ENCODE peak calls at places on chromosome 11, in five cellular contexts. B is heart right ventricle; U is tibial artery; T is upper lobe of right lung; K is CD8-positive, alpha-beta memory T cell. Y is an unnamed sample. For H3K4me1 and H3K36me3, the result is how much of the 10 kb centered on the place peaks cover.

GRCh38 chr11:71139516-71140205 is 112.7 kb downstream of the SHANK2 start:
- DNase-seq in K (no peak), B (peak), T (peak), U (peak), Y (no peak)

GRCh38 chr11:3087373-3087772 is 30.1 kb upstream of the CARS1 start:
- DNase-seq in T (no peak), U (no peak), B (no peak), K (no peak), Y (no peak)

GRCh38 chr11:111612211-111612610 is 10.0 kb downstream of the SIK2 start:
- DNase-seq in T (no peak), K (no peak), B (no peak), U (no peak), Y (no peak)

GRCh38 chr11:65355013-65355775 is 643 bp downstream of the TIGD3 start:
- DNase-seq in B (peak), U (no peak), T (peak), K (peak), Y (peak)

GRCh38 chr11:134712228-134713145 is 300.4 kb upstream of the B3GAT1 start:
- DNase-seq in B (no peak), T (no peak), U (no peak), K (no peak), Y (no peak)

GRCh38 chr11:85867751-85868150 is 12.6 kb downstream of the CCDC83 start:
- DNase-seq in T (no peak), U (no peak), B (no peak), K (no peak), Y (no peak)

GRCh38 chr11:128714881-128715280 is 21.0 kb downstream of the FLI1 start:
- DNase-seq in B (no peak), U (no peak), T (no peak), K (no peak), Y (no peak)

GRCh38 chr11:36306888-36307287 is 10.8 kb downstream of the PRR5L start:
- DNase-seq in T (no peak), U (no peak), B (no peak), K (no peak), Y (no peak)

GRCh38 chr11:61743486-61744095 is 8.8 kb upstream of the MYRF start:
- DNase-seq in U (no peak), T (no peak), B (no peak), K (no peak), Y (no peak)

GRCh38 chr11:14506532-14506931 is 6.9 kb upstream of the COPB1 start:
- DNase-seq in B (no peak), U (no peak), T (no peak), K (no peak), Y (no peak)

GRCh38 chr11:116890193-116890592 is 52.8 kb upstream of the APOA1 start:
- DNase-seq in T (no peak), B (no peak), K (no peak), U (no peak), Y (peak)

GRCh38 chr11:63573881-63574855 is 11.0 kb upstream of the PLAAT2 start:
- DNase-seq in B (no peak), K (peak), T (no peak), U (peak), Y (no peak)

GRCh38 chr11:64233913-64234839 is at the start of gene VEGFB:
- DNase-seq in K (peak), T (peak), B (peak), U (peak), Y (peak)

GRCh38 chr11:2780850-2781412 is 81.1 kb upstream of the KCNQ1OT1 start:
- DNase-seq in U (peak), K (no peak), T (peak), B (no peak), Y (no peak)

GRCh38 chr11:110337570-110338193 is 41.3 kb upstream of the RDX start:
- DNase-seq in B (no peak), K (no peak), U (no peak), T (no peak), Y (no peak)

GRCh38 chr11:35980646-35981402 is 37.0 kb downstream of the LDLRAD3 start:
- DNase-seq in U (no peak), T (no peak), K (no peak), B (no peak), Y (no peak)

GRCh38 chr11:21190181-21190580 is 520.8 kb downstream of the NELL1 start:
- DNase-seq in K (no peak), B (no peak), T (no peak), U (no peak), Y (no peak)

GRCh38 chr11:16807306-16807705 is 68.9 kb downstream of the C11orf58 start:
- DNase-seq in K (no peak), T (no peak), U (no peak), B (no peak), Y (no peak)

GRCh38 chr11:75539459-75540022 is 13.8 kb upstream of the GDPD5 start:
- DNase-seq in K (no peak), B (no peak), U (no peak), T (no peak), Y (no peak)

GRCh38 chr11:102604875-102605274 is 20.3 kb downstream of the MMP20 start:
- DNase-seq in T (no peak), K (no peak), B (no peak), U (no peak), Y (no peak)

GRCh38 chr11:17991799-17992433 is 20.9 kb downstream of the SERGEF start:
- DNase-seq in U (no peak), B (no peak), K (peak), T (no peak), Y (no peak)

GRCh38 chr11:8641332-8641731 is 41.1 kb downstream of the TRIM66 start:
- DNase-seq in T (no peak), U (no peak), B (no peak), K (no peak), Y (no peak)

GRCh38 chr11:87020764-87021365 is 16.9 kb upstream of the TMEM135 start:
- DNase-seq in K (no peak), B (no peak), T (no peak), U (no peak), Y (no peak)

GRCh38 chr11:10514713-10515112 is 26.3 kb downstream of the RNF141 start:
- DNase-seq in T (no peak), U (no peak), K (no peak), B (no peak), Y (no peak)

GRCh38 chr11:2446590-2447252 is 1.9 kb downstream of the KCNQ1 start:
- DNase-seq in T (peak), K (no peak), U (peak), B (no peak), Y (no peak)

GRCh38 chr11:129247129-129247528 is 55.0 kb upstream of the ARHGAP32 start:
- DNase-seq in B (no peak), K (no peak), U (no peak), T (no peak), Y (no peak)

GRCh38 chr11:15073361-15074205 is at the start of gene CALCB:
- DNase-seq in T (no peak), K (no peak), B (no peak), U (no peak), Y (peak)

GRCh38 chr11:99505319-99505718 is 484.6 kb downstream of the CNTN5 start:
- DNase-seq in U (no peak), T (no peak), B (no peak), K (no peak), Y (no peak)

GRCh38 chr11:130068986-130069683 is 559 bp upstream of the APLP2 start:
- DNase-seq in T (peak), B (peak), K (peak), U (peak), Y (peak)

GRCh38 chr11:78535027-78535426 is 39.6 kb downstream of the NARS2 start:
- DNase-seq in K (no peak), U (no peak), B (no peak), T (no peak), Y (no peak)

GRCh38 chr11:66317322-66317765 is 500 bp upstream of the CD248 start:
- DNase-seq in U (no peak), T (peak), B (peak), K (peak), Y (no peak)

GRCh38 chr11:62506413-62506940 is 40.1 kb downstream of the AHNAK start:
- DNase-seq in T (no peak), B (no peak), K (no peak), U (no peak), Y (no peak)

GRCh38 chr11:119567667-119568582 is 145.0 kb upstream of the THY1 start:
- DNase-seq in K (no peak), B (no peak), T (no peak), U (no peak), Y (no peak)

DNA sequence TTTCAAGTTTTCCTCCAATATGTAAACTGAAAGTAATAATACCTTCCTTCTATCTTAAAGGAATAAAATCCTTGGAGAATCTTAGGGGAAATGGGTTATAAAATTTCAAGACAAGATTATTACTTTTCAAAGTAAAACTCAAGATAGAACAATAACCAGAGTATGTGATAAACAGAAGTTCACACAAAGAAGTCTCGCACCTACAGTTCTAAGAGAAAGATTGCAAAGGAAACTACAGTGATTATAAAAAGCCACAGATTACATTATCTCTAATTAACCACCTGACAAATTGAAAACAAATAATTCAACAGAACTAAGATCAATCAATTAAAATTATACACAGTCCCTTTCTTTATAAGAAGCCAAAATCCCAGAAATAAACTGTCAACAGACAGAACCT is 34.0 kb downstream of the AMBRA1 start:
- DNase-seq in B (no peak), U (no peak), K (no peak), T (no peak), Y (no peak)
- H3K4me3 ChIP-seq in B (peak), U (no peak), K (peak), T (peak), Y (peak)

GRCh38 chr11:57802411-57802810 is 40.8 kb downstream of the CTNND1 start:
- DNase-seq in U (no peak), T (no peak), B (no peak), K (no peak), Y (no peak)

GRCh38 chr11:57804466-57804865 is 42.9 kb downstream of the CTNND1 start:
- DNase-seq in T (no peak), U (no peak), K (no peak), B (no peak), Y (no peak)

GRCh38 chr11:57798905-57799559 is 37.4 kb downstream of the CTNND1 start:
- DNase-seq in U (peak), K (no peak), T (no peak), B (no peak), Y (no peak)

GRCh38 chr11:57801185-57801490 is 39.5 kb downstream of the CTNND1 start:
- DNase-seq in U (no peak), T (no peak), B (no peak), K (no peak), Y (no peak)

GRCh38 chr11:57800444-57801184 is 39.0 kb downstream of the CTNND1 start:
- DNase-seq in T (no peak), K (no peak), U (no peak), B (no peak), Y (peak)
- H3K4me1 ChIP-seq in T (under half), K (under half), U (under half), B (half or more), Y (under half)

GRCh38 chr11:95845168-95845567 is 54.9 kb downstream of the CEP57 start:
- DNase-seq in K (no peak), B (no peak), T (no peak), U (no peak), Y (no peak)

GRCh38 chr11:95853862-95854261 is 63.6 kb downstream of the CEP57 start:
- DNase-seq in B (no peak), T (no peak), K (no peak), U (no peak), Y (no peak)

GRCh38 chr11:95849087-95849825 is 59.0 kb downstream of the CEP57 start:
- DNase-seq in T (no peak), B (no peak), K (no peak), U (peak), Y (no peak)

GRCh38 chr11:95853138-95853537 is 62.8 kb downstream of the CEP57 start:
- DNase-seq in U (no peak), B (no peak), K (no peak), T (no peak), Y (no peak)

DNA sequence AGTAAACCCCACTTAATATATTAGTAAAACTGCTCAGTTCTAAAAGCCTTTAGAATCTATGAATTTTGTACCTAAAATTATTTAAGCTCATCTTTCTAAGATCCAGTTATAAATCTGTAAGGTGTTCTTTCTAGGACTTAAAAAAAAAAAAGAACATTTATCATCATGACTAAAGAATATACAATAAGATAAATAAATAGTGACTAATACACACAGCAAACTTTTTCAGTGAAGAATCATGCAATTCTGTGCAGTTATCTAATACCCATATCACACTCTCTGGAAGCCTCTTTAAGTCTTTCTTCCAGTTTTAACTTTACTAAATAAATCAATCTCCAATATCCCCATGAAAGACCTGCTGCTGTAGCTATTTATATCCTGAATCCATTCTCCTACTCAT is 59.8 kb downstream of the CEP57 start:
- DNase-seq in U (no peak), T (no peak), K (no peak), B (no peak), Y (no peak)
- H3K36me3 ChIP-seq in U (under half), T (under half), K (under half), B (half or more), Y (under half)

GRCh38 chr11:73178681-73179080 is 36.6 kb upstream of the FCHSD2 start:
- DNase-seq in B (no peak), T (no peak), U (no peak), K (no peak), Y (no peak)

GRCh38 chr11:73176892-73177155 is 34.7 kb upstream of the FCHSD2 start:
- DNase-seq in K (no peak), B (no peak), T (no peak), U (no peak), Y (no peak)

GRCh38 chr11:73178092-73178539 is 36.0 kb upstream of the FCHSD2 start:
- DNase-seq in T (peak), K (peak), B (peak), U (peak), Y (peak)

GRCh38 chr11:73176145-73176891 is 34.2 kb upstream of the FCHSD2 start:
- DNase-seq in U (no peak), B (no peak), T (no peak), K (no peak), Y (no peak)

DNA sequence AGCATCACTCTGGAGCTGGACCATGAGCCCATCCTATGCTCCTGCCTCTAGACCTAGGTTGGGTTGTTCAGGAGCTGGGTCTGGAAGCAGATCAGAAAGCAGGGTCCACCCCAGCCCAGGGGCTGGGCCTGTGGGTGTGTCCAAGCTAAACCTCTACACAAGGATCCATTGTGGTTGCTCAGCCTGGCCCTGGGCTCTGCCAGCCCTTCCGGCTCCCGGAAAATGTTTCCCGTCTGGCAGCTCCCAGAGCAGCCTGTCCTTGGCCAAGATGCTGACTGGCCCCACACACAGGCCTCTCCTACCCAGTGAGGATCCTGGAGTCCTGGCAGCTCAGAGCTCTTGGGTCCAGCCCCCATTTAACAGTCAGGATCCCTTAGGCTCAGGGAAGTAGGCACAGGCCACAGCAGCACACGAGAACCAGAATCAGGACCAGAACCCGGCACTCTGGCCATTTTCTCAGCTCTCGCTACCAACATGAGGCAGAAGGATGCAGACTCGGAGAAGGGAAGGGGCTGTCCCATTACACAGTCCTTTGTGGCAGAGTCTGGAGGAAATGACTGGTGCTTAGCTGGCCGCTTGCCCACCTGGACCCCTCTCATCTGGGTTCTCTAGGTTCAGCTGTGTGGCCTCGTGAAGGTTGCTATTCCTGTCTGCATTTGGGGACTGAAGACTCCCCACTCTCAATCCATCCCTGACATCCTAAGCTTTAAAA is 35.4 kb upstream of the FCHSD2 start:
- DNase-seq in K (no peak), U (peak), T (no peak), B (peak), Y (no peak)
- H3K4me3 ChIP-seq in K (no peak), U (no peak), T (no peak), B (no peak), Y (no peak)

GRCh38 chr11:114083256-114084252 is 24.0 kb downstream of the ZBTB16 start:
- DNase-seq in B (no peak), U (no peak), K (no peak), T (no peak), Y (no peak)
- H3K4me1 ChIP-seq in B (half or more), U (half or more), K (under half), T (half or more), Y (under half)

GRCh38 chr11:118503216-118503615 is 24.1 kb upstream of the TTC36 start:
- DNase-seq in B (no peak), U (no peak), T (no peak), K (no peak), Y (no peak)
- H3K36me3 ChIP-seq in B (half or more), U (half or more), T (half or more), K (half or more), Y (under half)

GRCh38 chr11:12864316-12865156 is 144.6 kb upstream of the RASSF10 start:
- DNase-seq in B (no peak), T (no peak), U (no peak), K (no peak), Y (peak)
- H3K4me3 ChIP-seq in B (peak), T (no peak), U (no peak), K (no peak), Y (no peak)

DNA sequence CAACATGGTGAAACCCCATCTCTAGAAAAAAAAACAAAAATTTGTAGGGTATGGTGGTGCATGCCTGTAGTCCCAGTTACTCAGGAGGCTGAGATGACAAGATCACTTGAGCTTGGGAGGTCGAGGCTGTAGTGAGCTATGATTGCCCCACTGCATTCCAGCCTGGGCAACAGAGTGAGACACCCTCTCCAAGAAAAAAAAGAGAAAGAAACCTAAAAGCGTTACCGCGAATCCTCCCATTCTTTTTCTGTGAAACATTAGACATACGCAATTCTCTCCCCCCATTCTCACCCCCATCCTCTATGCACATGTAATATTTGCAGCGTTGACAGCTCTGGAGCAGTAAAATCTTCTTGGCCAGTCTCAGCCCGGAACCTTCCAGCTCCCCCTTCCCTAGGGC is 2.1 kb downstream of the LRP4 start:
- DNase-seq in B (no peak), K (no peak), T (no peak), U (no peak), Y (no peak)
- H3K4me1 ChIP-seq in B (half or more), K (under half), T (under half), U (under half), Y (under half)

GRCh38 chr11:72867970-72868369 is 53.8 kb downstream of the ATG16L2 start:
- DNase-seq in T (no peak), B (no peak), U (no peak), K (no peak), Y (no peak)
- H3K36me3 ChIP-seq in T (under half), B (under half), U (under half), K (under half), Y (under half)

GRCh38 chr11:695606-696381 is at the start of gene TMEM80:
- DNase-seq in K (peak), T (peak), B (peak), U (peak), Y (peak)
- H3K4me3 ChIP-seq in K (peak), T (peak), B (peak), U (peak), Y (peak)